ENCODE peak calls at places on chromosomes 2 and 18, in ten cellular contexts. O is mammary epithelial cell, L is progenitor cell of endocrine pancreas, F is NB4, S is nephron progenitor cell, Z is fibroblast of the aortic adventitia, T is hepatocyte, X is endothelial cell, K is left ventricle myocardium inferior, Q is H9. B is an unnamed sample.

GRCh38 chr2:230927711-230928341 is 2.8 kb upstream of the GPR55 start:
- DNase-seq in T (no peak), X (no peak), K (no peak), O (no peak), Q (peak; percentile 17), F (no peak), Z (no peak), L (no peak), S (no peak), B (no peak)

GRCh38 chr2:2269989-2270562 is 61.0 kb downstream of the MYT1L start:
- DNase-seq in L (no peak), T (no peak), K (no peak), Z (no peak), Q (no peak), X (no peak), O (no peak), F (no peak), S (no peak), B (no peak)

GRCh38 chr2:240648155-240648649 is 22.9 kb downstream of the GPR35 start:
- DNase-seq in T (no peak), S (no peak), O (no peak), L (no peak), K (no peak), Z (no peak), F (no peak), Q (peak; percentile 12), X (no peak), B (no peak)

GRCh38 chr2:17043173-17043572 is 377.5 kb upstream of the CYRIA start:
- DNase-seq in Z (peak; percentile 24), Q (no peak), F (no peak), X (no peak), L (no peak), T (no peak), S (no peak), O (peak; percentile 6), K (no peak), B (no peak)

GRCh38 chr18:26453370-26454030 is 94.9 kb downstream of the KCTD1 start:
- DNase-seq in S (no peak), Z (no peak), X (no peak), T (no peak), K (no peak), O (no peak), L (no peak), Q (no peak), F (no peak), B (no peak)

GRCh38 chr18:48264508-48264907 is 144.7 kb downstream of the ZBTB7C start:
- DNase-seq in K (no peak), F (no peak), L (no peak), T (no peak), O (peak; percentile 73), Z (peak; percentile 37), X (no peak), S (no peak), Q (no peak), B (no peak)

GRCh38 chr2:11539317-11540147 is 5.7 kb downstream of the GREB1 start:
- DNase-seq in Z (no peak), K (no peak), Q (no peak), F (peak; percentile 59), O (peak; percentile 22), X (no peak), T (no peak), L (no peak), S (peak; percentile 62), B (no peak)

GRCh38 chr2:24530796-24531195 is 39.7 kb downstream of the NCOA1 start:
- DNase-seq in L (no peak), K (no peak), T (no peak), Z (no peak), O (no peak), F (no peak), Q (no peak), S (no peak), X (no peak), B (no peak)

GRCh38 chr2:235095569-235095968 is 143.8 kb downstream of the SH3BP4 start:
- DNase-seq in O (no peak), K (no peak), Z (peak; percentile 32), L (no peak), S (no peak), X (no peak), F (no peak), Q (no peak), T (no peak), B (no peak)

GRCh38 chr2:5070257-5070656 is 621.9 kb upstream of the SOX11 start:
- DNase-seq in O (peak; percentile 24), S (no peak), K (no peak), T (no peak), Z (no peak), Q (no peak), L (no peak), X (no peak), F (peak; percentile 43), B (no peak)

GRCh38 chr18:44541159-44541558 is 139.5 kb upstream of the SETBP1 start:
- DNase-seq in T (no peak), F (no peak), K (no peak), S (no peak), X (no peak), Q (no peak), L (no peak), Z (peak; percentile 40), O (no peak), B (no peak)

GRCh38 chr2:43184339-43184895 is 42.0 kb downstream of the ZFP36L2 start:
- DNase-seq in O (peak; percentile 95), L (no peak), Q (no peak), X (no peak), F (peak; percentile 64), T (peak; percentile 60), S (no peak), Z (peak; percentile 46), K (no peak), B (no peak)

GRCh38 chr2:231563378-231563961 is 29.2 kb upstream of the TEX44 start:
- DNase-seq in F (peak; percentile 85), Q (peak; percentile 86), Z (peak; percentile 69), K (peak; percentile 28), O (peak; percentile 33), X (peak; percentile 56), S (peak; percentile 61), L (peak; percentile 22), T (peak; percentile 80), B (peak; percentile 60)

GRCh38 chr2:105932582-105932981 is 187.9 kb downstream of the NCK2 start:
- DNase-seq in Q (no peak), F (no peak), K (no peak), S (no peak), Z (no peak), X (no peak), L (no peak), T (no peak), O (no peak), B (no peak)
- TF ChIP-seq CTCF in Q (no peak), F (no peak), K (no peak), S (no peak), Z (no peak), X (no peak), L (no peak), T (no peak), O (no peak), B (no peak)

DNA sequence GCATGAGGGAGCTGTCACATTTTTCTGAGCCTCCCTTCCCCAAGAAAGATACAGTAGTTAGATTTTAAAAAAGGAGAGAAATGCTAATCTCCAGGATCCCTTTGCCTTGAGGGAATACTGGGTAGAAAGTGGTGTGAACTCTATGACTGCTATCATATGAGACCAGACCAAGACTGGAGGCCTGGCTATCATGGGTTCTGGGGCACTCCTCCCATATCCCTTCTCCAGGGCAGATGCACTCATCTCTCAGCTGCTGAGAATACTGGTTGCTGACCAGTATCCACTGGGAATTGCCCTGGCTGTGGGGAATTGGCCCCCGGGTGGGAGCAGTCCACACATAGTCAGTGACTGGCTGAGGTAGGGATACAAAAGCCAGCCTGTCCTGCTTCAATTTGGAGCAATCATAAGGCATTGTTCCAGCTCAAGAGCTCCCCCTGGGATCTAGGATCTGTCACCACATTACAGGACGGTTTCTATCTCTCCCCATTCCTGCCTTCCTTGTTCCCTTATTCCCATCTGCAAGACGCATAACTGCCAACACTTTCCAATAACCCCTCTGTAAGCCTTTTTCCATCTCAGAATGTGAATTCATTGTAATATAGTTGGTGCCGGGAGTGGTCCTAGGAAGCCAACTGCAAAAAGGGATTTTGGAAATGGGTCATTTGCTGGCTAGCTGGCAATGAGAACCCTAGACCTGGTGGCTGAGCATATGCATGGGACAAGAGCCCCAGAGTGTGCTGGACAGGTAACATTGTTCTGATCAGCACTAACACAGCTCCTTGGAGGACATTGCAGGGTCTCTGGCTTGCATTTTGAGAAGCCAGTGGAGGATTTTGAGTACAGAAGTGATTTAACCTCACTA is 35.4 kb upstream of the REEP1 start:
- DNase-seq in X (peak; percentile 51), L (no peak), Q (peak; percentile 70), S (peak; percentile 44), T (peak; percentile 72), O (peak; percentile 48), F (peak; percentile 49), K (no peak), Z (peak; percentile 45), B (peak; percentile 51)
- TF ChIP-seq CTCF in X (peak; percentile 63), L (peak; percentile 61), Q (peak; percentile 77), S (peak; percentile 68), T (peak; percentile 57), O (peak; percentile 68), F (peak; percentile 55), K (peak; percentile 70), Z (peak; percentile 47), B (peak; percentile 67)

GRCh38 chr18:10979411-10979810 is 170.0 kb downstream of the PIEZO2 start:
- DNase-seq in L (no peak), F (no peak), O (no peak), T (no peak), X (no peak), K (no peak), Z (no peak), Q (no peak), S (no peak), B (no peak)
- TF ChIP-seq CTCF in L (no peak), F (no peak), O (no peak), T (no peak), X (no peak), K (no peak), Z (no peak), Q (no peak), S (no peak), B (no peak)

GRCh38 chr2:149331023-149331400 is 625 bp downstream of the LYPD6 start:
- DNase-seq in F (no peak), T (peak; percentile 27), S (no peak), Q (no peak), Z (no peak), X (no peak), L (no peak), O (no peak), K (no peak), B (peak; percentile 24)

GRCh38 chr2:149330127-149331022 is at the start of gene LYPD6:
- DNase-seq in X (peak; percentile 76), L (peak; percentile 63), F (peak; percentile 83), K (peak; percentile 66), S (peak; percentile 84), T (peak; percentile 92), Z (peak; percentile 27), Q (peak; percentile 78), O (peak; percentile 72), B (peak; percentile 74)

GRCh38 chr2:149332364-149332763 is 2.0 kb downstream of the LYPD6 start:
- DNase-seq in L (no peak), S (no peak), X (no peak), F (no peak), T (no peak), Q (no peak), K (no peak), Z (no peak), O (no peak), B (no peak)

GRCh38 chr2:149329470-149330126 is 789 bp upstream of the LYPD6 start:
- DNase-seq in Z (peak; percentile 4), F (peak; percentile 66), T (peak; percentile 82), S (peak; percentile 64), L (no peak), K (peak; percentile 22), Q (peak; percentile 82), X (peak; percentile 58), O (peak; percentile 51), B (peak; percentile 70)

GRCh38 chr2:149329068-149329467 is 1.3 kb upstream of the LYPD6 start:
- DNase-seq in Z (no peak), S (no peak), X (peak; percentile 47), L (no peak), K (no peak), Q (peak; percentile 41), T (peak; percentile 13), F (peak; percentile 71), O (no peak), B (peak; percentile 51)
- TF ChIP-seq CTCF in Z (no peak), S (peak; percentile 25), X (peak; percentile 45), L (peak; percentile 57), K (peak; percentile 24), Q (peak; percentile 71), T (peak; percentile 38), F (peak; percentile 64), O (peak; percentile 23), B (peak; percentile 58)